ENCODE peak calls at places on chromosomes 7 and 10, in ten cellular contexts. One of them, this sample, is unnamed.

GRCh38 chr7:2109936-2110585 is 122.7 kb downstream of the MAD1L1 start:
- DNase-seq in endodermal cell: no peak
- DNase-seq in sigmoid colon: no peak
- DNase-seq in A549: peak
- DNase-seq in hepatocyte: peak
- DNase-seq in left ventricle myocardium inferior: no peak
- DNase-seq in brain microvascular endothelial cell: peak
- DNase-seq in K562: peak
- DNase-seq in breast epithelium: no peak
- DNase-seq in WERI-Rb-1: peak
- DNase-seq in this sample: no peak

GRCh38 chr10:46298346-46299266 is 11.8 kb downstream of the ANTXRL start:
- DNase-seq in WERI-Rb-1: no peak
- DNase-seq in left ventricle myocardium inferior: no peak
- DNase-seq in K562: no peak
- DNase-seq in A549: no peak
- DNase-seq in endodermal cell: no peak
- DNase-seq in breast epithelium: no peak
- DNase-seq in brain microvascular endothelial cell: no peak
- DNase-seq in sigmoid colon: no peak
- DNase-seq in hepatocyte: no peak
- DNase-seq in this sample: no peak

GRCh38 chr7:130971297-130971696 is 237.3 kb upstream of the KLF14 start:
- DNase-seq in endodermal cell: no peak
- DNase-seq in hepatocyte: no peak
- DNase-seq in left ventricle myocardium inferior: no peak
- DNase-seq in K562: no peak
- DNase-seq in WERI-Rb-1: no peak
- DNase-seq in A549: no peak
- DNase-seq in brain microvascular endothelial cell: no peak
- DNase-seq in breast epithelium: no peak
- DNase-seq in sigmoid colon: no peak
- DNase-seq in this sample: no peak

GRCh38 chr10:8050561-8051108 is 3.9 kb upstream of the GATA3 start:
- DNase-seq in hepatocyte: peak
- DNase-seq in A549: peak
- DNase-seq in breast epithelium: no peak
- DNase-seq in K562: no peak
- DNase-seq in WERI-Rb-1: no peak
- DNase-seq in endodermal cell: peak
- DNase-seq in left ventricle myocardium inferior: no peak
- DNase-seq in brain microvascular endothelial cell: no peak
- DNase-seq in sigmoid colon: no peak
- DNase-seq in this sample: peak

GRCh38 chr10:27504897-27505457 is 873 bp downstream of the RAB18 start:
- DNase-seq in A549: no peak
- DNase-seq in WERI-Rb-1: no peak
- DNase-seq in breast epithelium: no peak
- DNase-seq in brain microvascular endothelial cell: peak
- DNase-seq in left ventricle myocardium inferior: no peak
- DNase-seq in hepatocyte: peak
- DNase-seq in sigmoid colon: no peak
- DNase-seq in K562: peak
- DNase-seq in endodermal cell: no peak
- DNase-seq in this sample: peak

GRCh38 chr7:142454862-142455261 is 197.0 kb upstream of the PRSS58 start:
- DNase-seq in endodermal cell: no peak
- DNase-seq in A549: no peak
- DNase-seq in left ventricle myocardium inferior: no peak
- DNase-seq in brain microvascular endothelial cell: no peak
- DNase-seq in hepatocyte: no peak
- DNase-seq in WERI-Rb-1: no peak
- DNase-seq in sigmoid colon: no peak
- DNase-seq in breast epithelium: no peak
- DNase-seq in K562: no peak
- DNase-seq in this sample: no peak

GRCh38 chr10:101941871-101942270 is 98.3 kb upstream of the KCNIP2 start:
- DNase-seq in breast epithelium: no peak
- DNase-seq in left ventricle myocardium inferior: no peak
- DNase-seq in brain microvascular endothelial cell: peak
- DNase-seq in K562: no peak
- DNase-seq in endodermal cell: no peak
- DNase-seq in WERI-Rb-1: no peak
- DNase-seq in sigmoid colon: no peak
- DNase-seq in hepatocyte: no peak
- DNase-seq in A549: no peak
- DNase-seq in this sample: peak

GRCh38 chr10:88731296-88731695 is 25.2 kb downstream of the LIPK start:
- DNase-seq in breast epithelium: no peak
- DNase-seq in hepatocyte: peak
- DNase-seq in brain microvascular endothelial cell: no peak
- DNase-seq in endodermal cell: peak
- DNase-seq in A549: no peak
- DNase-seq in sigmoid colon: no peak
- DNase-seq in left ventricle myocardium inferior: no peak
- DNase-seq in K562: no peak
- DNase-seq in WERI-Rb-1: no peak
- DNase-seq in this sample: peak

GRCh38 chr7:110179037-110179436 is 911.9 kb upstream of the LRRN3 start:
- DNase-seq in A549: no peak
- DNase-seq in K562: no peak
- DNase-seq in WERI-Rb-1: no peak
- DNase-seq in endodermal cell: no peak
- DNase-seq in hepatocyte: no peak
- DNase-seq in brain microvascular endothelial cell: no peak
- DNase-seq in sigmoid colon: no peak
- DNase-seq in breast epithelium: no peak
- DNase-seq in left ventricle myocardium inferior: no peak
- DNase-seq in this sample: no peak

GRCh38 chr7:151374726-151375125 is 33.1 kb downstream of the NUB1 start:
- DNase-seq in WERI-Rb-1: no peak
- DNase-seq in hepatocyte: no peak
- DNase-seq in breast epithelium: no peak
- DNase-seq in sigmoid colon: peak
- DNase-seq in endodermal cell: no peak
- DNase-seq in K562: no peak
- DNase-seq in A549: no peak
- DNase-seq in left ventricle myocardium inferior: no peak
- DNase-seq in brain microvascular endothelial cell: no peak
- DNase-seq in this sample: no peak

GRCh38 chr10:49313501-49314070 is 14.6 kb downstream of the C10orf71 start:
- DNase-seq in brain microvascular endothelial cell: no peak
- DNase-seq in A549: no peak
- DNase-seq in hepatocyte: no peak
- DNase-seq in breast epithelium: no peak
- DNase-seq in endodermal cell: no peak
- DNase-seq in sigmoid colon: no peak
- DNase-seq in K562: no peak
- DNase-seq in left ventricle myocardium inferior: no peak
- DNase-seq in WERI-Rb-1: no peak
- DNase-seq in this sample: no peak

GRCh38 chr10:66586897-66587679 is 338.7 kb upstream of the LRRTM3 start:
- DNase-seq in endodermal cell: no peak
- DNase-seq in brain microvascular endothelial cell: no peak
- DNase-seq in sigmoid colon: no peak
- DNase-seq in left ventricle myocardium inferior: no peak
- DNase-seq in WERI-Rb-1: no peak
- DNase-seq in hepatocyte: no peak
- DNase-seq in K562: no peak
- DNase-seq in A549: no peak
- DNase-seq in breast epithelium: no peak
- DNase-seq in this sample: no peak

GRCh38 chr7:55969391-55969790 is 5.0 kb downstream of the NIPSNAP2 start:
- DNase-seq in endodermal cell: no peak
- DNase-seq in sigmoid colon: no peak
- DNase-seq in left ventricle myocardium inferior: no peak
- DNase-seq in hepatocyte: no peak
- DNase-seq in A549: no peak
- DNase-seq in K562: no peak
- DNase-seq in breast epithelium: no peak
- DNase-seq in WERI-Rb-1: no peak
- DNase-seq in brain microvascular endothelial cell: no peak
- DNase-seq in this sample: no peak

GRCh38 chr7:73647725-73648592 is 19.7 kb upstream of the VPS37D start:
- DNase-seq in hepatocyte: peak
- DNase-seq in left ventricle myocardium inferior: no peak
- DNase-seq in sigmoid colon: no peak
- DNase-seq in WERI-Rb-1: peak
- DNase-seq in A549: peak
- DNase-seq in breast epithelium: no peak
- DNase-seq in endodermal cell: peak
- DNase-seq in brain microvascular endothelial cell: no peak
- DNase-seq in K562: peak
- DNase-seq in this sample: peak

GRCh38 chr7:36606442-36607205 is 117.7 kb downstream of the AOAH start:
- DNase-seq in left ventricle myocardium inferior: no peak
- DNase-seq in endodermal cell: no peak
- DNase-seq in brain microvascular endothelial cell: no peak
- DNase-seq in sigmoid colon: no peak
- DNase-seq in breast epithelium: no peak
- DNase-seq in A549: no peak
- DNase-seq in hepatocyte: no peak
- DNase-seq in WERI-Rb-1: no peak
- DNase-seq in K562: no peak
- DNase-seq in this sample: no peak

GRCh38 chr10:69647819-69648218 is 17.8 kb downstream of the FAM241B start:
- DNase-seq in A549: no peak
- DNase-seq in breast epithelium: no peak
- DNase-seq in brain microvascular endothelial cell: no peak
- DNase-seq in WERI-Rb-1: no peak
- DNase-seq in endodermal cell: no peak
- DNase-seq in sigmoid colon: peak
- DNase-seq in K562: no peak
- DNase-seq in left ventricle myocardium inferior: no peak
- DNase-seq in hepatocyte: no peak
- DNase-seq in this sample: no peak

GRCh38 chr10:18140957-18141888 is 999 bp downstream of the CACNB2 start:
- DNase-seq in hepatocyte: no peak
- DNase-seq in endodermal cell: peak
- DNase-seq in A549: no peak
- DNase-seq in WERI-Rb-1: no peak
- DNase-seq in K562: no peak
- DNase-seq in left ventricle myocardium inferior: no peak
- DNase-seq in sigmoid colon: peak
- DNase-seq in brain microvascular endothelial cell: no peak
- DNase-seq in breast epithelium: no peak
- DNase-seq in this sample: peak

GRCh38 chr10:116211682-116212081 is 61.3 kb downstream of the GFRA1 start:
- DNase-seq in hepatocyte: peak
- DNase-seq in breast epithelium: no peak
- DNase-seq in endodermal cell: no peak
- DNase-seq in left ventricle myocardium inferior: no peak
- DNase-seq in WERI-Rb-1: no peak
- DNase-seq in brain microvascular endothelial cell: peak
- DNase-seq in K562: no peak
- DNase-seq in sigmoid colon: no peak
- DNase-seq in A549: no peak
- DNase-seq in this sample: no peak

GRCh38 chr10:31698169-31698890 is 230.3 kb downstream of the ARHGAP12 start:
- DNase-seq in K562: no peak
- DNase-seq in sigmoid colon: peak
- DNase-seq in hepatocyte: peak
- DNase-seq in endodermal cell: no peak
- DNase-seq in brain microvascular endothelial cell: peak
- DNase-seq in breast epithelium: no peak
- DNase-seq in WERI-Rb-1: no peak
- DNase-seq in left ventricle myocardium inferior: peak
- DNase-seq in A549: no peak
- DNase-seq in this sample: peak

GRCh38 chr7:140053812-140054539 is 8.8 kb downstream of the PARP12 start:
- DNase-seq in endodermal cell: no peak
- DNase-seq in left ventricle myocardium inferior: no peak
- DNase-seq in breast epithelium: no peak
- DNase-seq in K562: peak
- DNase-seq in WERI-Rb-1: no peak
- DNase-seq in hepatocyte: no peak
- DNase-seq in A549: no peak
- DNase-seq in sigmoid colon: no peak
- DNase-seq in brain microvascular endothelial cell: no peak
- DNase-seq in this sample: no peak

GRCh38 chr10:81784111-81784597 is 90.8 kb upstream of the NRG3 start:
- DNase-seq in left ventricle myocardium inferior: no peak
- DNase-seq in brain microvascular endothelial cell: no peak
- DNase-seq in sigmoid colon: no peak
- DNase-seq in A549: no peak
- DNase-seq in WERI-Rb-1: no peak
- DNase-seq in endodermal cell: no peak
- DNase-seq in K562: no peak
- DNase-seq in hepatocyte: no peak
- DNase-seq in breast epithelium: no peak
- DNase-seq in this sample: no peak

GRCh38 chr10:4147214-4147613 is 362.2 kb upstream of the KLF6 start:
- DNase-seq in brain microvascular endothelial cell: no peak
- DNase-seq in A549: no peak
- DNase-seq in WERI-Rb-1: no peak
- DNase-seq in left ventricle myocardium inferior: no peak
- DNase-seq in sigmoid colon: no peak
- DNase-seq in endodermal cell: no peak
- DNase-seq in hepatocyte: no peak
- DNase-seq in K562: no peak
- DNase-seq in breast epithelium: no peak
- DNase-seq in this sample: no peak
- TF ChIP-seq CTCF in brain microvascular endothelial cell: no peak
- TF ChIP-seq CTCF in A549: no peak
- TF ChIP-seq CTCF in WERI-Rb-1: no peak
- TF ChIP-seq CTCF in left ventricle myocardium inferior: no peak
- TF ChIP-seq CTCF in sigmoid colon: no peak
- TF ChIP-seq CTCF in endodermal cell: no peak
- TF ChIP-seq CTCF in hepatocyte: no peak
- TF ChIP-seq CTCF in K562: no peak
- TF ChIP-seq CTCF in breast epithelium: no peak
- TF ChIP-seq CTCF in this sample: no peak

GRCh38 chr7:48170506-48170905 is 752 bp upstream of the ABCA13 start:
- DNase-seq in breast epithelium: no peak
- DNase-seq in hepatocyte: no peak
- DNase-seq in K562: no peak
- DNase-seq in WERI-Rb-1: no peak
- DNase-seq in A549: no peak
- DNase-seq in sigmoid colon: no peak
- DNase-seq in brain microvascular endothelial cell: no peak
- DNase-seq in left ventricle myocardium inferior: no peak
- DNase-seq in endodermal cell: no peak
- DNase-seq in this sample: no peak
- H3K27ac ChIP-seq in breast epithelium: no peak
- H3K27ac ChIP-seq in hepatocyte: no peak
- H3K27ac ChIP-seq in K562: no peak
- H3K27ac ChIP-seq in WERI-Rb-1: no peak
- H3K27ac ChIP-seq in A549: no peak
- H3K27ac ChIP-seq in sigmoid colon: no peak
- H3K27ac ChIP-seq in brain microvascular endothelial cell: no peak
- H3K27ac ChIP-seq in left ventricle myocardium inferior: no peak
- H3K27ac ChIP-seq in endodermal cell: no peak
- H3K27ac ChIP-seq in this sample: no peak

GRCh38 chr7:156334636-156335035 is 305.9 kb upstream of the RNF32 start:
- DNase-seq in hepatocyte: no peak
- DNase-seq in K562: no peak
- DNase-seq in left ventricle myocardium inferior: no peak
- DNase-seq in endodermal cell: no peak
- DNase-seq in sigmoid colon: no peak
- DNase-seq in breast epithelium: peak
- DNase-seq in brain microvascular endothelial cell: no peak
- DNase-seq in WERI-Rb-1: no peak
- DNase-seq in A549: no peak
- DNase-seq in this sample: no peak
- TF ChIP-seq CTCF in hepatocyte: no peak
- TF ChIP-seq CTCF in K562: no peak
- TF ChIP-seq CTCF in left ventricle myocardium inferior: no peak
- TF ChIP-seq CTCF in endodermal cell: no peak
- TF ChIP-seq CTCF in sigmoid colon: no peak
- TF ChIP-seq CTCF in breast epithelium: no peak
- TF ChIP-seq CTCF in brain microvascular endothelial cell: no peak
- TF ChIP-seq CTCF in WERI-Rb-1: no peak
- TF ChIP-seq CTCF in A549: no peak
- TF ChIP-seq CTCF in this sample: no peak

GRCh38 chr10:92222603-92223275 is 68.1 kb downstream of the CPEB3 start:
- DNase-seq in breast epithelium: no peak
- DNase-seq in endodermal cell: no peak
- DNase-seq in K562: no peak
- DNase-seq in brain microvascular endothelial cell: peak
- DNase-seq in WERI-Rb-1: no peak
- DNase-seq in A549: peak
- DNase-seq in sigmoid colon: no peak
- DNase-seq in hepatocyte: no peak
- DNase-seq in left ventricle myocardium inferior: no peak
- DNase-seq in this sample: peak
- H3K27ac ChIP-seq in breast epithelium: no peak
- H3K27ac ChIP-seq in endodermal cell: no peak
- H3K27ac ChIP-seq in K562: no peak
- H3K27ac ChIP-seq in brain microvascular endothelial cell: no peak
- H3K27ac ChIP-seq in WERI-Rb-1: no peak
- H3K27ac ChIP-seq in A549: peak
- H3K27ac ChIP-seq in sigmoid colon: no peak
- H3K27ac ChIP-seq in hepatocyte: no peak
- H3K27ac ChIP-seq in left ventricle myocardium inferior: no peak
- H3K27ac ChIP-seq in this sample: no peak

This sample was measured in cardiac muscle cell.